ENCODE peak calls at places on chromosomes 3 and 15, in seven cellular contexts. Q is H1, R is SK-N-SH, O is K562, J is GM12878, B is GM12891, M is HepG2. P is an unnamed sample.
A peak's percentile ranks its signal among the peaks of the same experiment; 100 is the strongest.

GRCh38 chr3:20160230-20160629 is 25.8 kb downstream of the SGO1 start:
- DNase-seq in J (no peak), O (no peak), R (no peak), Q (no peak), M (no peak), B (no peak), P (no peak)

GRCh38 chr3:38327335-38328009 is 19.1 kb upstream of the XYLB start:
- DNase-seq in M (no peak), R (no peak), O (peak; percentile 59), J (no peak), Q (no peak), B (no peak), P (no peak)

GRCh38 chr15:40582726-40583246 is 11.3 kb upstream of the KNL1 start:
- DNase-seq in M (peak; percentile 99), R (no peak), O (peak; percentile 68), B (no peak), J (no peak), Q (no peak), P (no peak)

GRCh38 chr15:31366169-31366734 is 39.6 kb downstream of the KLF13 start:
- DNase-seq in M (no peak), O (no peak), Q (no peak), J (no peak), B (no peak), R (peak; percentile 55), P (no peak)

GRCh38 chr3:127374626-127375010 is 86.8 kb upstream of the PRR20G start:
- DNase-seq in Q (no peak), J (no peak), B (no peak), R (no peak), O (no peak), M (no peak), P (no peak)

GRCh38 chr3:36911990-36912804 is 32.7 kb downstream of the TRANK1 start:
- DNase-seq in J (peak; percentile 97), M (peak; percentile 10), R (no peak), O (peak; percentile 59), B (peak; percentile 48), Q (no peak), P (peak; percentile 40)

GRCh38 chr15:81256916-81257315 is 60.2 kb downstream of the IL16 start:
- DNase-seq in J (no peak), B (no peak), O (peak; percentile 30), R (peak; percentile 24), Q (no peak), M (no peak), P (no peak)

GRCh38 chr15:68373028-68373427 is 58.9 kb downstream of the ITGA11 start:
- DNase-seq in Q (no peak), R (no peak), B (no peak), O (no peak), J (no peak), M (no peak), P (no peak)

GRCh38 chr15:74203914-74204431 is 1.4 kb upstream of the STRA6 start:
- DNase-seq in Q (no peak), B (no peak), J (no peak), O (peak; percentile 35), M (no peak), R (peak; percentile 82), P (no peak)

GRCh38 chr15:33322091-33322490 is 11.3 kb downstream of the RYR3 start:
- DNase-seq in O (no peak), Q (no peak), R (no peak), J (no peak), M (no peak), B (no peak), P (no peak)

GRCh38 chr3:171028779-171029232 is 2.3 kb upstream of the SLC2A2 start:
- DNase-seq in Q (no peak), O (no peak), R (no peak), M (no peak), J (no peak), B (no peak), P (no peak)

GRCh38 chr3:39000008-39000450 is 51.7 kb downstream of the SCN11A start:
- DNase-seq in J (peak; percentile 35), M (peak; percentile 60), Q (no peak), O (peak; percentile 77), R (peak; percentile 60), B (peak; percentile 27), P (peak; percentile 19)

GRCh38 chr3:46664188-46664970 is 29.1 kb downstream of the ALS2CL start:
- DNase-seq in M (no peak), Q (no peak), J (no peak), B (no peak), R (peak; percentile 4), O (no peak), P (no peak)

GRCh38 chr3:194824100-194824499 is 138.4 kb downstream of the FAM43A start:
- DNase-seq in B (no peak), O (no peak), Q (no peak), R (no peak), J (no peak), M (no peak), P (no peak)

GRCh38 chr15:71015342-71015741 is 99.9 kb upstream of the THSD4 start:
- DNase-seq in J (no peak), R (no peak), Q (no peak), O (no peak), M (no peak), B (no peak), P (no peak)

GRCh38 chr3:9087831-9088413 is 124.7 kb upstream of the RAD18 start:
- DNase-seq in R (no peak), B (no peak), M (no peak), J (no peak), Q (no peak), O (no peak), P (no peak)

GRCh38 chr3:106399773-106400172 is 531.0 kb upstream of the CBLB start:
- DNase-seq in B (no peak), Q (no peak), O (no peak), M (no peak), R (no peak), J (no peak), P (no peak)

GRCh38 chr15:48554112-48554511 is 91.4 kb downstream of the FBN1 start:
- DNase-seq in R (no peak), O (no peak), Q (no peak), B (no peak), M (no peak), J (no peak), P (no peak)

GRCh38 chr3:152283492-152284381 is 15.0 kb downstream of the MBNL1 start:
- DNase-seq in B (no peak), R (no peak), Q (no peak), O (no peak), J (no peak), M (no peak), P (no peak)

GRCh38 chr3:38578081-38578475 is 71.4 kb downstream of the SCN5A start:
- DNase-seq in B (no peak), O (no peak), J (no peak), Q (no peak), R (no peak), M (no peak), P (no peak)

DNA sequence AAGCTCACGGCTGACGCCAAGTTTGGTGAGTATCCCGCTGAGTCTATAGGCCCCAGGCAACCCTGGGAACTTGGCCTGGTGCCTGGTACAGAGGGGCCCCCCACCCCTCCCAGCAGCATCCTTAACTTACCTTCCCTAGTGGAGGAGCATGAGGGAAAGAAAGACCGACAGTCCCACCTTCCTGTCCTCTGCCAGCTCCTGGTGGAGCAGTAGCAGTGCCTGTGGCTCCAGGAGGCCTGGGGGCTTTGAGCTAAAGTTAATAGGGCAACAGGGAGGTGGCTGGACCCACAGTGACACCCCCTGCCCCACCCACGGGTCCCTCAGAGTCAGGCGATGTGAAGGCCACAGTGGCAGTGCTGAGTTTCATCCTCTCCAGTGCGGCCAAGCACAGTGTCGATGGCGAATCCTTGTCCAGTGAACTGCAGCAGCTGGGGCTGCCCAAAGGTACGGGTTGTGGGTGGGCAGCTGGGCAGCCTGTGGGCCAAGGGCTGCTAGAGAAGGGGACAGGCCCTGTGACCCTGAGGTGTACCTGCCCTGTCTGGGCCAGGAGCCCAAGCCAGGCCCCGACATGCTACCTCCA is 2.9 kb downstream of the COMMD4 start:
- DNase-seq in J (no peak), B (no peak), M (no peak), R (no peak), O (no peak), Q (no peak), P (no peak)
- TF ChIP-seq POLR2AphosphoS5 in J (no peak), B (no peak), M (no peak), R (no peak), O (no peak), Q (no peak), P (no peak)

DNA sequence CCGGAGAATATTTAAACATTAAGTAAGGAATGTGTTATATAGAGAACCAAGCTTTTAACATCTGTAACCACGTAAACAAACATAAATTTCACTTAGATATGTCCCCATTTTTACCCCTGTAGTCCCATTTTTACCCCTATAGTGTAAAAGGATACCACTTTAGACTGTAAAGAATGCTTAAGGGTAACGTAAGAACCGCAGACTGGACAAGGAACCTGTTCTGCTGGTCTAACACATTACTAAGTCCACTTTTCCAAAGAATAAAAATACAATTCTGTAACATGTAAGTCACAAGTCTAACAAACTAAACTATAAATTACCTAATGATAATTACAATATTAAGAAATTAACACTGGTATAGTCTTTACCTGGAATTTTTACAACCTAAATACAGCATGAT is 2.9 kb downstream of the SLC12A6 start:
- DNase-seq in J (no peak), O (no peak), B (no peak), M (no peak), Q (no peak), R (no peak), P (no peak)
- TF ChIP-seq TAF1 in J (no peak), O (no peak), B (no peak), M (no peak), Q (no peak), R (no peak), P (no peak)

DNA sequence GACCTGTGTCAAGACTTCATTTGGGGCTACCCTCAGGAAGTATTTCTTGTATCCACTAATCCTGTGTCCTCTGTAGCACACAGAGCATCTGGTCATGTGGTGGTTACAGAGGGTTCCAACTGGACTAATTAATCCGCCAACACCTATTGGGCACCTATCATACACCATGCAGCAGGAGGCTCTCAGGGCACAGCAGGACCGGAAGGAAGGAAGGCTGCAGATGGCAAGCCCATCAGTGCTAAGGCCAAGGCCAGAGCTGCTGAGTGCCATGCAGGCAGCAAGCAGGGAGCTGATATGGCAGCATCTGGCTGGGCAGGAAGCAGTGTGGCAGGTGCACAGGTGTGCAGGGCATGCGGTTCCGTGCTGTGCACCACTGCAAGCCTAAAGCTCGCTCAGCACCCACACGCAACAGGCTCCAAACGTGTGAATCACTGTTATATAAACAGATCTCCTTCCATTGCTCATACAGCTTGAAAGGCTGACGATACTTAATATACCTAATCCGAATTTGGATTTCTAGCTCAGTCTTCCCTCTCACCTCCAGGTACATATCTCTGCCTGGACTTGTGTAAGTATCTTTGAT is 64.4 kb upstream of the SNRPA1 start:
- DNase-seq in Q (no peak), O (no peak), R (no peak), J (no peak), B (no peak), M (no peak), P (no peak)
- TF ChIP-seq POLR2AphosphoS5 in Q (no peak), O (no peak), R (no peak), J (no peak), B (no peak), M (no peak), P (no peak)

DNA sequence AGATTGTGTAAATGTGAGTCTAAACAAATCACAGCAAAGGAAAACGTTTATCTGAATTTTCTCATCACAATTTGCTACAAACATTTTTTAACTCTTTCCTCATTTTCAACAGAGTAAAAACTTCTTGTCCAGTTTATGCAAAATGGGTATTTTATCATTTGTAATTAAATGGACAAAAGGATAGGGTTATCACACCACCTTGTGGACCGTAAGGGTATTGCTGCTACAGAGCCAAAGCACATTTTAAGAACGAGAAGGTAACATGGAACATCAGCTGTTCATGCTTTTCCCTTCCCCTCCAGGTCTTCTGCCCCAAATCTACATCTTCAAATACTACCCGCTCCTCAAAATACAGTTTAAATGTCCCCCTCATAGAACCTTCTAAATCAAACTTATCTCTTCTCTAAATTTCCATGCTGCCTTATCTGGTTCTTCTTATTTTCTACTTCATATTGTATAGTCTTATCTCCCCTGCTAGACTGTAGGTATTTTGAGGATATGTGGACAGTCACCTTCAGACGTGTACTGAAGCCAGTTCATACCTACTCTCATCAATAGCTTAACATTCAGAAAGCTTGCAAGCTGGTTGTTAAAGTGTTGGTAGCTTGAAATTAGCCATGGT is 12.8 kb upstream of the SETMAR start:
- DNase-seq in B (no peak), R (peak; percentile 32), J (no peak), Q (no peak), M (peak; percentile 10), O (peak; percentile 76), P (no peak)
- TF ChIP-seq TAF1 in B (no peak), R (no peak), J (no peak), Q (no peak), M (no peak), O (no peak), P (no peak)

P was measured in GM12892.